ENCODE peak calls at places on chromosomes 3 and 15, in seven cellular contexts. One of them, this sample, is unnamed.

GRCh38 chr3:178137206-178137605 is 399.0 kb upstream of the KCNMB2 start:
- DNase-seq in H1: no peak
- DNase-seq in HCT116: no peak
- DNase-seq in IMR-90: peak; percentile 10
- DNase-seq in GM12878: no peak
- DNase-seq in HepG2: no peak
- DNase-seq in K562: no peak
- DNase-seq in this sample: no peak

GRCh38 chr15:41853191-41853590 is 14.5 kb downstream of the PLA2G4B start:
- DNase-seq in HCT116: no peak
- DNase-seq in IMR-90: no peak
- DNase-seq in H1: no peak
- DNase-seq in HepG2: no peak
- DNase-seq in K562: no peak
- DNase-seq in GM12878: no peak
- DNase-seq in this sample: no peak

GRCh38 chr3:172673210-172673679 is 37.6 kb downstream of the NCEH1 start:
- DNase-seq in H1: peak; percentile 78
- DNase-seq in GM12878: no peak
- DNase-seq in K562: peak; percentile 39
- DNase-seq in HepG2: peak; percentile 68
- DNase-seq in IMR-90: peak; percentile 80
- DNase-seq in HCT116: peak; percentile 66
- DNase-seq in this sample: peak; percentile 51

GRCh38 chr3:172355836-172356235 is 92.4 kb downstream of the GHSR start:
- DNase-seq in K562: no peak
- DNase-seq in HepG2: no peak
- DNase-seq in IMR-90: peak; percentile 98
- DNase-seq in HCT116: peak; percentile 27
- DNase-seq in GM12878: no peak
- DNase-seq in H1: no peak
- DNase-seq in this sample: no peak

GRCh38 chr3:171468296-171468906 is 8.2 kb upstream of the TNIK start:
- DNase-seq in IMR-90: no peak
- DNase-seq in HCT116: no peak
- DNase-seq in GM12878: no peak
- DNase-seq in K562: no peak
- DNase-seq in H1: no peak
- DNase-seq in HepG2: no peak
- DNase-seq in this sample: no peak

GRCh38 chr15:79644091-79644490 is 212.0 kb downstream of the MINAR1 start:
- DNase-seq in IMR-90: peak; percentile 85
- DNase-seq in HCT116: no peak
- DNase-seq in HepG2: no peak
- DNase-seq in H1: no peak
- DNase-seq in GM12878: no peak
- DNase-seq in K562: no peak
- DNase-seq in this sample: peak; percentile 27

GRCh38 chr3:53243165-53243564 is 12.7 kb downstream of the TKT start:
- DNase-seq in HCT116: no peak
- DNase-seq in H1: no peak
- DNase-seq in K562: no peak
- DNase-seq in GM12878: no peak
- DNase-seq in HepG2: no peak
- DNase-seq in IMR-90: no peak
- DNase-seq in this sample: peak; percentile 60

GRCh38 chr3:173140986-173141385 is at the start of gene SPATA16:
- DNase-seq in GM12878: no peak
- DNase-seq in K562: no peak
- DNase-seq in H1: no peak
- DNase-seq in HepG2: no peak
- DNase-seq in HCT116: no peak
- DNase-seq in IMR-90: no peak
- DNase-seq in this sample: no peak

GRCh38 chr15:40010681-40011080 is 28.3 kb downstream of the SRP14 start:
- DNase-seq in H1: no peak
- DNase-seq in K562: no peak
- DNase-seq in IMR-90: peak; percentile 82
- DNase-seq in HCT116: no peak
- DNase-seq in HepG2: no peak
- DNase-seq in GM12878: no peak
- DNase-seq in this sample: no peak

GRCh38 chr3:63048365-63048764 is 173.1 kb upstream of the CADPS start:
- DNase-seq in GM12878: no peak
- DNase-seq in IMR-90: no peak
- DNase-seq in H1: no peak
- DNase-seq in HepG2: no peak
- DNase-seq in HCT116: no peak
- DNase-seq in K562: no peak
- DNase-seq in this sample: no peak

GRCh38 chr3:102170545-102170944 is 264.3 kb upstream of the ZPLD1 start:
- DNase-seq in GM12878: no peak
- DNase-seq in IMR-90: no peak
- DNase-seq in H1: no peak
- DNase-seq in HepG2: no peak
- DNase-seq in K562: no peak
- DNase-seq in HCT116: no peak
- DNase-seq in this sample: no peak

GRCh38 chr3:102177075-102177755 is 257.6 kb upstream of the ZPLD1 start:
- DNase-seq in HepG2: no peak
- DNase-seq in K562: no peak
- DNase-seq in IMR-90: no peak
- DNase-seq in GM12878: no peak
- DNase-seq in HCT116: no peak
- DNase-seq in H1: no peak
- DNase-seq in this sample: no peak

GRCh38 chr3:102176393-102176792 is 258.4 kb upstream of the ZPLD1 start:
- DNase-seq in K562: no peak
- DNase-seq in GM12878: no peak
- DNase-seq in H1: no peak
- DNase-seq in IMR-90: no peak
- DNase-seq in HCT116: no peak
- DNase-seq in HepG2: no peak
- DNase-seq in this sample: no peak

GRCh38 chr3:102174832-102175374 is 259.9 kb upstream of the ZPLD1 start:
- DNase-seq in HCT116: no peak
- DNase-seq in K562: no peak
- DNase-seq in IMR-90: peak; percentile 25
- DNase-seq in H1: no peak
- DNase-seq in GM12878: no peak
- DNase-seq in HepG2: no peak
- DNase-seq in this sample: peak; percentile 7

GRCh38 chr3:102174312-102174712 is 260.5 kb upstream of the ZPLD1 start:
- DNase-seq in GM12878: no peak
- DNase-seq in HCT116: no peak
- DNase-seq in IMR-90: peak; percentile 83
- DNase-seq in HepG2: no peak
- DNase-seq in K562: no peak
- DNase-seq in H1: no peak
- DNase-seq in this sample: no peak
- TF ChIP-seq CEBPB in GM12878: no peak
- TF ChIP-seq CEBPB in HCT116: no peak
- TF ChIP-seq CEBPB in IMR-90: no peak
- TF ChIP-seq CEBPB in HepG2: no peak
- TF ChIP-seq CEBPB in K562: no peak
- TF ChIP-seq CEBPB in H1: no peak
- TF ChIP-seq CEBPB in this sample: peak; percentile 50

DNA sequence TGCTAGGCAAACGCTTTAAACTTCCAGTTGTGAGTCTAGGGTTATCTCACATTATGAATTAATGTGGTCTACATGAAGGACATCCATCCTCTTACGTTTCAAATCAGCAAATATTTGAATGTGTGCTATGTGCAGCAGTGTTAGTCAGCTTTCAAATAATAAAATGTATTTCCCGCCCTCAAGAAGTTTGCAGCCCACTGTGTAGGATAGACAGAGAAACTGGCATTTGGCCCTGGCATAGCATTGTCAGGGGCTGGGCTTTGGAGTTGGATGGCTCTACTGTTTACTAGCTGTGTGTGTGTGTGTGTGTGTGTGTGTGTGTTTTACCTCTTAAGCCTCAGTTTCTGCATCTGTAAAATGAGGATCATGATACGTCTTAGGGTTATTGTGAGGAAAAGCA is 400.5 kb upstream of the C2CD4B start:
- DNase-seq in H1: no peak
- DNase-seq in IMR-90: no peak
- DNase-seq in GM12878: no peak
- DNase-seq in K562: no peak
- DNase-seq in HCT116: no peak
- DNase-seq in HepG2: no peak
- DNase-seq in this sample: no peak
- TF ChIP-seq CEBPB in H1: no peak
- TF ChIP-seq CEBPB in IMR-90: no peak
- TF ChIP-seq CEBPB in GM12878: no peak
- TF ChIP-seq CEBPB in K562: no peak
- TF ChIP-seq CEBPB in HCT116: no peak
- TF ChIP-seq CEBPB in HepG2: no peak
- TF ChIP-seq CEBPB in this sample: no peak

GRCh38 chr3:46692566-46692983 is 904 bp downstream of the ALS2CL start:
- DNase-seq in IMR-90: no peak
- DNase-seq in GM12878: no peak
- DNase-seq in H1: peak; percentile 60
- DNase-seq in K562: peak; percentile 31
- DNase-seq in HepG2: no peak
- DNase-seq in HCT116: peak; percentile 73
- DNase-seq in this sample: peak; percentile 67
- TF ChIP-seq CEBPB in IMR-90: no peak
- TF ChIP-seq CEBPB in GM12878: no peak
- TF ChIP-seq CEBPB in H1: no peak
- TF ChIP-seq CEBPB in K562: no peak
- TF ChIP-seq CEBPB in HepG2: no peak
- TF ChIP-seq CEBPB in HCT116: no peak
- TF ChIP-seq CEBPB in this sample: no peak

DNA sequence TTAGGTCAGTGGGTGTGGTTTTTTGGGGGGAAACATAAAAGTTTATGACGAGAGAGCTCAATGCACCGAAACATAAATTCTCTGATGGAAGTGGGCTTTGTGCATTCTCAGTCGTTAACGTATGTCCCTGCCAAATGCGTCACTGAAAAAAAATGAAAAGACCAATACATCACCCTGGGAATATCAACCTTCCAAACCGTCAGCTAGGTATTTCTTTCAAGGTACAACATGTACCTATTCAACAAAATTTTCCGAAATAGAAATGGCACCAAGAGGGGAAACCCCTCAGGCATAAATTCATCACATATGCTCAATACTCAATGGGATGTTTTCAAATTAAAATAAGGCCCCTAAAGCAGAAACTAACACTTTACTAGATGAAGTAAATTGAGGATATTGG is 266.6 kb upstream of the SUCLG2 start:
- DNase-seq in HepG2: no peak
- DNase-seq in K562: no peak
- DNase-seq in GM12878: no peak
- DNase-seq in H1: no peak
- DNase-seq in HCT116: no peak
- DNase-seq in IMR-90: no peak
- DNase-seq in this sample: no peak
- TF ChIP-seq CEBPB in HepG2: no peak
- TF ChIP-seq CEBPB in K562: no peak
- TF ChIP-seq CEBPB in GM12878: no peak
- TF ChIP-seq CEBPB in H1: no peak
- TF ChIP-seq CEBPB in HCT116: no peak
- TF ChIP-seq CEBPB in IMR-90: no peak
- TF ChIP-seq CEBPB in this sample: no peak

DNA sequence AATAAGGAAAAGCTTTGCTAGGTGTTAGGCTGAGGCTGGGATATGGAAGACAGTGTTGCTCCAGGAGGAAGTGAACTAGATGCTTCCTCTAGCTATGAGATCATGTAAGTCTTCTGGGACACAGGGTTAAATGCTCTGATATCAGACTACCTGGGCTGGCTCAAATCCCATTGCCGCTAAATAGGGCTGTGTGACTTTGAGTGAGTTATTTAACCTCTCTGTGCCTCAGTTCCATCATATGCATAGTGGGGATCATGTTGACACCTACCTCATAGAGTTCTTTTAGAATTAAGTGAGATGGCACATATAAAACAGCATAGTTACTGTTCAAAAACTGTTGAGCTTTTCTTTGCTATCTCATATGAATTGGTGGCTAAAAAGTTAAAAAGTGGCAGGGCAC is 12.6 kb downstream of the RPLP1 start:
- DNase-seq in IMR-90: no peak
- DNase-seq in GM12878: no peak
- DNase-seq in HepG2: no peak
- DNase-seq in HCT116: no peak
- DNase-seq in K562: no peak
- DNase-seq in H1: no peak
- DNase-seq in this sample: no peak
- TF ChIP-seq CEBPB in IMR-90: no peak
- TF ChIP-seq CEBPB in GM12878: no peak
- TF ChIP-seq CEBPB in HepG2: no peak
- TF ChIP-seq CEBPB in HCT116: no peak
- TF ChIP-seq CEBPB in K562: no peak
- TF ChIP-seq CEBPB in H1: no peak
- TF ChIP-seq CEBPB in this sample: no peak

DNA sequence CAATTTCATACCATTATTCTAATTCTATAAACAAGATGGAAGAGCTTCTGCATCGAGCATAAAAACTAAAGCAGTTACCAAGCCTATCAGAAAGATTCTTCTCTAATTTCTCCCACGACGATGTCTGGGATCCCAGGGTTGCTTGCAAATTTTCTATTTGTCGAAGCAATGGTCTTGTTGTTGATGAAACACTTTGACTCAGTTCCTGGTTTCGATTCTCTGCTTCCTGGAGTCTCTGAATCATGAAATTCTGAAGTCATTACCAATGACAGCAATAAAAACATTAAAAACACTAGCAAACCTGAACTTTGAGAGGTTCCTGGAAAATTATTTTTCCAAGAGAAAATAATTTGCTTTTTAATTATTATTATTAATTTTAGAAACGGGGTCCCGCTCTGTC is 18.7 kb downstream of the TMF1 start:
- DNase-seq in IMR-90: peak; percentile 73
- DNase-seq in HCT116: no peak
- DNase-seq in HepG2: no peak
- DNase-seq in GM12878: no peak
- DNase-seq in H1: no peak
- DNase-seq in K562: no peak
- DNase-seq in this sample: no peak
- TF ChIP-seq CEBPB in IMR-90: no peak
- TF ChIP-seq CEBPB in HCT116: no peak
- TF ChIP-seq CEBPB in HepG2: no peak
- TF ChIP-seq CEBPB in GM12878: no peak
- TF ChIP-seq CEBPB in H1: no peak
- TF ChIP-seq CEBPB in K562: no peak
- TF ChIP-seq CEBPB in this sample: no peak